ENCODE peak calls at places on chromosomes 16 and 17, in four cellular contexts. B, F, R and Y are unnamed samples.

GRCh38 chr16:1152123-1152638 is 725 bp upstream of the CACNA1H start:
- DNase-seq in B (no peak), F (no peak), R (no peak), Y (no peak)

GRCh38 chr16:82888616-82889015 is 261.8 kb downstream of the CDH13 start:
- DNase-seq in F (no peak), B (no peak), R (no peak), Y (no peak)

GRCh38 chr17:63171428-63172205 is 205.6 kb downstream of the TANC2 start:
- DNase-seq in B (no peak), R (no peak), F (peak; percentile 26), Y (no peak)

GRCh38 chr17:64155751-64156544 is 26.0 kb upstream of the ERN1 start:
- DNase-seq in F (peak; percentile 44), B (peak; percentile 44), R (peak; percentile 72), Y (no peak)

GRCh38 chr17:20063665-20064648 is 54.8 kb downstream of the SPECC1 start:
- DNase-seq in F (peak; percentile 96), R (peak; percentile 74), B (peak; percentile 74), Y (peak; percentile 90)

GRCh38 chr17:56292628-56293027 is 139.4 kb downstream of the ANKFN1 start:
- DNase-seq in B (no peak), R (no peak), F (no peak), Y (no peak)

GRCh38 chr17:38421224-38421841 is 6.9 kb upstream of the ARHGAP23 start:
- DNase-seq in B (no peak), F (no peak), R (no peak), Y (peak; percentile 67)

GRCh38 chr16:67555795-67556212 is 6.5 kb upstream of the CTCF start:
- DNase-seq in R (no peak), F (peak; percentile 79), B (no peak), Y (no peak)

GRCh38 chr17:58231644-58232043 is 6.7 kb upstream of the LPO start:
- DNase-seq in R (no peak), F (no peak), B (no peak), Y (no peak)

GRCh38 chr17:35084987-35085386 is 21.5 kb upstream of the RFFL start:
- DNase-seq in F (peak; percentile 93), B (no peak), R (no peak), Y (no peak)

GRCh38 chr16:2979669-2980226 is 498 bp downstream of the PKMYT1 start:
- DNase-seq in B (no peak), F (no peak), R (no peak), Y (no peak)

GRCh38 chr16:2715519-2715918 is 4.5 kb downstream of the PRSS27 start:
- DNase-seq in R (peak; percentile 86), B (peak; percentile 45), F (no peak), Y (peak; percentile 80)

GRCh38 chr17:2283302-2283701 is 20.3 kb downstream of the SMG6 start:
- DNase-seq in B (no peak), F (no peak), R (no peak), Y (no peak)

GRCh38 chr17:58381124-58381838 is 29.3 kb upstream of the SUPT4H1 start:
- DNase-seq in B (no peak), F (no peak), R (no peak), Y (no peak)

GRCh38 chr16:74871608-74872007 is 97.0 kb upstream of the FA2H start:
- DNase-seq in B (no peak), F (no peak), R (no peak), Y (no peak)

GRCh38 chr16:11994187-11995119 is 17.9 kb downstream of the SNX29 start:
- DNase-seq in F (no peak), R (peak; percentile 70), B (no peak), Y (peak; percentile 83)

GRCh38 chr17:44223574-44224046 is 4.1 kb upstream of the UBTF start:
- DNase-seq in F (peak; percentile 99), R (no peak), B (no peak), Y (no peak)

GRCh38 chr17:65638221-65638940 is 76.9 kb upstream of the AXIN2 start:
- DNase-seq in B (no peak), F (no peak), R (no peak), Y (no peak)

DNA sequence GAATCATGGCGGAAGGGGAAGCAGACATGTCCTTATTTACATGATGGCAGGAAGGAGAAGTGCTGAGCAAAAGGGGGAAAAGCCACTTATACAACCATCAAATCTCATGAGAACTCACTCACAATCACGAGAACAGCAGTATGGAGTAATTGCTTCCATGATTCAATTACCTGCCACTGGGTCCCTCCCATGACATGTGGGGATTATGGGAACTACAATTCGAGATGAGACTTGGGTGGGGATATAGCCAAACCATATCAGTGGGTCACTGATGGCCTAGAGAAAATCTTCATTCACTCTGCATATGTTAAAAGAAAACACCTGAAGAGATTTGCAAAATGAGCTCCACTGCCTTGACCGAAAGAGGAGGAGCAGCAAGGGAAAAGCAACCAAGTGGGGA is 130.3 kb upstream of the FAM20A start:
- DNase-seq in B (no peak), F (no peak), R (no peak), Y (no peak)
- H3K9me3 ChIP-seq in B (no peaks in the 10 kb centered on the region), F (peaks cover 5% of the 10 kb centered on the region), R (no peaks in the 10 kb centered on the region), Y (no peaks in the 10 kb centered on the region)

GRCh38 chr17:43018008-43018853 is 4.0 kb downstream of the VAT1 start:
- DNase-seq in R (no peak), F (no peak), B (no peak), Y (peak; percentile 42)
- H3K4me1 ChIP-seq in R (peaks cover 44% of the 10 kb centered on the region), F (peaks cover 5% of the 10 kb centered on the region), B (peaks cover 33% of the 10 kb centered on the region), Y (no peaks in the 10 kb centered on the region)

GRCh38 chr16:35510701-35511100 is 2051.3 kb downstream of the TP53TG3F start:
- DNase-seq in B (no peak), R (no peak), F (no peak), Y (no peak)

GRCh38 chr16:35506898-35507194 is 2047.4 kb downstream of the TP53TG3F start:
- DNase-seq in B (no peak), R (no peak), F (no peak), Y (no peak)

DNA sequence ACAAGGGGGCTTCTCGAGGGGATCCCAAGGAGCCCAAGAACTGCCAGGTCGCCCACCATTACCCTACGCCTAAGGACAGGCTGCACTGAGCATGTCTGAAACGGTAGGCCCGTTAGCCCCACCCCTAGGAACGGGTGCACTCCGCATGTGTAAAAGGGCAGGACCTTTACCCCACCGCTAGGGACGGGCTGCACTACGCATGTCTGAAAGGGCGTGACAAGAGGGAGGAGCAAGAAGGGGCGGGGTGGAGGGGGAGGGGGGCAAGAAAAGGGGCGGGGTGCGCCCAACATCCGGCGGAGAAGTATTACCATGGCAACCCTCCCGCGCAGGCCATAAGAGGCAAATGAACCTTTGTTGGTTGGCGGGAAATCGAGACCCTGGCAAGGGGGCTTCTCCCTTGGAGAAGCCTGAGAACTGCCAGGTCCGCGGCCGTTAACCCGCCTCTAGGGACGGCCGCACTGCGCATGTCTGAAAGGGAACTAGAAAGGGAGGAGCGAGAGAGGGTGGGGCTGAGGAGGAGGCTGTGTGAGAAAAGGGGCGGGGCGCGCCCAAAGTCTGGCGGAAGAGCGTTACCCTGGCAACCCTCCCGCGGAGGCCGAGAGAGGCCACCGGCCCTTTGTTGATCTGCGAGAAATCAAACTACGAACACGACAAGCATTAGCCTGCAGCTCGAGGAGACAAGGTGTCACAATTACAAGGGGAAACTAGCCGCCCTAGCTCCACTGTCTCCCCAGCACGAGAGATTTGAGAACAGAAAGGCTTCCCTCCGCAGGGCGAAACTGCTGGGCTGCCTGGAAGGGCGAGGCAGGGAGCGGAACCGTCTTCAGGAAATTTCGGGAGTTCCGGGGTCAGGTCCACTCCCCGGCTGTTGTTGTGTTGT is 2046.8 kb downstream of the TP53TG3F start:
- DNase-seq in B (no peak), R (no peak), F (no peak), Y (no peak)
- H3K9me3 ChIP-seq in B (no peaks in the 10 kb centered on the region), R (no peaks in the 10 kb centered on the region), F (no peaks in the 10 kb centered on the region), Y (peaks cover 3% of the 10 kb centered on the region)

GRCh38 chr16:81469710-81470481 is 25.3 kb downstream of the CMIP start:
- DNase-seq in F (no peak), B (no peak), R (peak; percentile 26), Y (no peak)
- H3K4me1 ChIP-seq in F (no peaks in the 10 kb centered on the region), B (peaks cover 34% of the 10 kb centered on the region), R (peaks cover 8% of the 10 kb centered on the region), Y (no peaks in the 10 kb centered on the region)

GRCh38 chr17:51352798-51353197 is 92.5 kb downstream of the UTP18 start:
- DNase-seq in B (no peak), R (no peak), F (no peak), Y (no peak)

GRCh38 chr17:51353296-51353695 is 93.0 kb downstream of the UTP18 start:
- DNase-seq in B (no peak), F (no peak), R (no peak), Y (no peak)

GRCh38 chr17:51356084-51356410 is 95.7 kb downstream of the UTP18 start:
- DNase-seq in R (no peak), F (no peak), B (no peak), Y (no peak)

GRCh38 chr17:51354908-51355307 is 94.6 kb downstream of the UTP18 start:
- DNase-seq in F (no peak), B (no peak), R (no peak), Y (no peak)

GRCh38 chr17:51355314-51356083 is 95.2 kb downstream of the UTP18 start:
- DNase-seq in F (no peak), R (no peak), B (no peak), Y (no peak)
- H3K9me3 ChIP-seq in F (no peaks in the 10 kb centered on the region), R (no peaks in the 10 kb centered on the region), B (no peaks in the 10 kb centered on the region), Y (no peaks in the 10 kb centered on the region)

GRCh38 chr16:10876305-10876704 is 697 bp upstream of the CIITA start:
- DNase-seq in R (no peak), B (no peak), F (no peak), Y (no peak)
- H3K4me1 ChIP-seq in R (peaks cover 6% of the 10 kb centered on the region), B (peaks cover 20% of the 10 kb centered on the region), F (peaks cover 23% of the 10 kb centered on the region), Y (no peaks in the 10 kb centered on the region)

DNA sequence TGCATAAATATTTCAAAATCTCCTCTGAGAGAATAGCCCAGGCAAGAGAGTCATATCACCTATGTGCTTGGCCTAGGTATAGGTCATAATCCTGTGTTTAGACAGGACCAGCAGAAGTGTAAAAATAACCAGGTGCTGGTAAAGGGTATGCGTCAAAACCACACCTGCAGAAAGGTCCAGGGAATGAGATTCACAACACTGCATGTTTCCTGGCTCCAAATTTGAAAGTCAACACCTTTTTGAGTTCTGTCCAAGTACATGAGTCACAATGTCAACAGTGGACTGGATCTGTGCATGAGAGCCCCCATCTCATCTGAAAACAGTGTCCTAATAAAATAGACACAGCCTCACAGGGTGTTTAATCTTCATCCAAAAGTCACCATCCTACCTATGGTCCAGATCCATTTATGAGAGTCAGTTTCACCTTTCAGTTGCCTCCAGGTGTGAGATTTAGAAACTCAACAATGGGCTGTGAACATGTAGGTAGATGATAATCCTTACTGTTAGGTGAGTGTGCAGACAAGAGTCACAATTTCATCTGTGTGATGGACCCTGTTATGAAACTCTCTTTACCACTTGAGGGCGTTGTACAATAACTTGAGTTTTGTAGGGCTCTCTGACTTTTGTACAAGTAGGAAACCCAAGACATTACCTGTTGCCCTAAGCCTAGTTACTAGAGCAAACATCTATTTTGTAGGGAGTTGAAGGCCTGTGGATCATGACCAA is 2100.7 kb downstream of the TP53TG3F start:
- DNase-seq in F (peak; percentile 28), R (no peak), B (no peak), Y (no peak)
- H3K9me3 ChIP-seq in F (no peaks in the 10 kb centered on the region), R (no peaks in the 10 kb centered on the region), B (no peaks in the 10 kb centered on the region), Y (peaks cover 6% of the 10 kb centered on the region)

DNA sequence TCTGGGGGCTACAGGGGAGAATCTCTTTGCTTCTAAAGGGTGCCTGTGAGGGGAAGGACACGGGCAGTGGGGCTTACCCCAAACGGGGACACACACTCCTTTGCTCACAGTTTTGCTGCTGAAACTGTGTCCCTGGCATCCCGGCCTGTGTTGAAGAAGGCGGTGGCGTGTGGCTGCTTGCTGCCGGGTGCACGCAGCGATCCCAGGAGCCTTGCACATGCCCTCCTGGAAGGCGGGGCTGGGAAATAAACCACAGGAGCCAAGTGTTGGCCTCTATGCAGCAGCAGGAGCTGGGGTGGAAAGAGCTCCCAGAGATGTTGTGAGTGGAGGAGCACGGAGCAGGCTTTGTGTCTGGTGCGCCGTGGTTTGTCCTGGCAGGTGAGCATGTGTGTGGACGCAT is 131.0 kb upstream of the CIBAR2 start:
- DNase-seq in B (no peak), R (no peak), F (no peak), Y (no peak)
- H3K4me1 ChIP-seq in B (no peaks in the 10 kb centered on the region), R (no peaks in the 10 kb centered on the region), F (no peaks in the 10 kb centered on the region), Y (no peaks in the 10 kb centered on the region)